ENCODE peak calls at places on chromosomes 6 and 20, in six cellular contexts. U, T, E, S, M and G are unnamed samples.

GRCh38 chr6:109117346-109118035 is 22.2 kb downstream of the CEP57L1 start:
- DNase-seq in U (no peak), T (no peak), E (no peak), S (no peak), M (no peak), G (no peak)

GRCh38 chr6:137277971-137278602 is 58.9 kb upstream of the IFNGR1 start:
- DNase-seq in U (peak), T (no peak), E (peak), S (peak), M (peak), G (peak)

GRCh38 chr20:24996449-24997195 is 4.1 kb upstream of the APMAP start:
- DNase-seq in U (peak), T (peak), E (no peak), S (no peak), M (no peak), G (no peak)

GRCh38 chr20:36975085-36975829 is 23.7 kb upstream of the SAMHD1 start:
- DNase-seq in U (no peak), T (no peak), E (no peak), S (no peak), M (no peak), G (no peak)

GRCh38 chr6:137341721-137342195 is 122.6 kb upstream of the IFNGR1 start:
- DNase-seq in U (peak), T (no peak), E (no peak), S (no peak), M (no peak), G (no peak)

GRCh38 chr6:143027058-143027457 is 33.6 kb upstream of the AIG1 start:
- DNase-seq in U (peak), T (peak), E (peak), S (peak), M (peak), G (peak)

GRCh38 chr6:134925800-134926199 is 24.1 kb downstream of the ALDH8A1 start:
- DNase-seq in U (no peak), T (no peak), E (peak), S (no peak), M (peak), G (no peak)

GRCh38 chr6:105941616-105942412 is 144.3 kb upstream of the PRDM1 start:
- DNase-seq in U (no peak), T (no peak), E (peak), S (no peak), M (no peak), G (no peak)

GRCh38 chr6:34855463-34855862 is 32.4 kb downstream of the TAF11 start:
- DNase-seq in U (no peak), T (no peak), E (no peak), S (no peak), M (no peak), G (no peak)

GRCh38 chr20:42063176-42063575 is 445.0 kb upstream of the CHD6 start:
- DNase-seq in U (no peak), T (no peak), E (no peak), S (no peak), M (no peak), G (no peak)

GRCh38 chr6:164151161-164151728 is 736.7 kb downstream of the QKI start:
- DNase-seq in U (no peak), T (no peak), E (no peak), S (no peak), M (no peak), G (peak)

GRCh38 chr6:160226118-160226541 is 32.5 kb downstream of the SLC22A2 start:
- DNase-seq in U (no peak), T (no peak), E (no peak), S (no peak), M (no peak), G (no peak)

GRCh38 chr20:33064572-33065287 is 11.0 kb downstream of the BPIFB3 start:
- DNase-seq in U (no peak), T (no peak), E (no peak), S (no peak), M (no peak), G (no peak)

GRCh38 chr20:7264137-7264536 is 496.7 kb downstream of the BMP2 start:
- DNase-seq in U (no peak), T (no peak), E (no peak), S (no peak), M (no peak), G (no peak)

GRCh38 chr6:4561078-4561435 is 215.1 kb upstream of the CDYL start:
- DNase-seq in U (no peak), T (no peak), E (no peak), S (no peak), M (no peak), G (no peak)

GRCh38 chr20:43988867-43989266 is 74.2 kb downstream of the TOX2 start:
- DNase-seq in U (no peak), T (no peak), E (peak), S (peak), M (no peak), G (no peak)

DNA sequence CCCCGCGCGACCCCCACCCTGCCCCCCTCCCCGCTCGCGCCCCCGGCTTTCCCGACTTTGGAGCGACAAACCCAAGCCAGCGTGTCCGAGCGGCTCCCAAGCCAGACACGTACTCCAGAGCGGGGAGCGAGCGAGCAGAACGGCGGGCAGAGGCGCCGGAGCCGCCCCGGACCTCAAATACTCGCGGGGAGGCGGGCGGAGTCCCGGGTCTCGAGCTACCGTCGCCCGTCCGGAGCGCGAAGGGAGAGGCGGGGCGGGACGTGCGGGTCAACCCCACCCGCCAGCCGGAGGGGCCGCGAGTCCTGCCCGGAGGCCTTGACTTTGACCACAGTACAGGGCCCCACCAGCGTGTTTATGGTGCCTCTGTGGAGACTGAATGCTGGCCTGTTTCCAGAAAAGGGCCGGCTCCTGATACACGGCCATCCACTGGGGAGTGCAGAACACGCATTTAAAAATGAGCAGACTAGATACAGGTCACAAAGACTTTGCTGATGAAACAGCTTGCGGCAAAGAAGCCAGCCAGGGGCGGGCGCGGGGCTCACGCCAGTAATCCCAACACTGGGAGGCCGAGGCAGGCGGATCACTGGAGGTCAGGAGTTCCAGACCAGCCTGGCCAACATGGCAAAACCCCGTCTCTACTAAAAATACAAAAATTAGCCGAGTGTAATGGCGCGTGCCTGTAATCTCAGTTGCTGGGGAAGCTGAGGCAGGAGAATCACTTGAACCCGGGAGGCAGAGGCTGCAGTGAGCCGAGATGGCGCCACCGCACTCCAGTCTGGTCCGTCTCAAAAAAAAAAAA is at the start of gene SERPINB6:
- DNase-seq in U (no peak), T (peak), E (peak), S (peak), M (peak), G (no peak)
- H3K4ac ChIP-seq in U (no peak), T (no peak), E (peak), S (peak), M (peak), G (no peak)

DNA sequence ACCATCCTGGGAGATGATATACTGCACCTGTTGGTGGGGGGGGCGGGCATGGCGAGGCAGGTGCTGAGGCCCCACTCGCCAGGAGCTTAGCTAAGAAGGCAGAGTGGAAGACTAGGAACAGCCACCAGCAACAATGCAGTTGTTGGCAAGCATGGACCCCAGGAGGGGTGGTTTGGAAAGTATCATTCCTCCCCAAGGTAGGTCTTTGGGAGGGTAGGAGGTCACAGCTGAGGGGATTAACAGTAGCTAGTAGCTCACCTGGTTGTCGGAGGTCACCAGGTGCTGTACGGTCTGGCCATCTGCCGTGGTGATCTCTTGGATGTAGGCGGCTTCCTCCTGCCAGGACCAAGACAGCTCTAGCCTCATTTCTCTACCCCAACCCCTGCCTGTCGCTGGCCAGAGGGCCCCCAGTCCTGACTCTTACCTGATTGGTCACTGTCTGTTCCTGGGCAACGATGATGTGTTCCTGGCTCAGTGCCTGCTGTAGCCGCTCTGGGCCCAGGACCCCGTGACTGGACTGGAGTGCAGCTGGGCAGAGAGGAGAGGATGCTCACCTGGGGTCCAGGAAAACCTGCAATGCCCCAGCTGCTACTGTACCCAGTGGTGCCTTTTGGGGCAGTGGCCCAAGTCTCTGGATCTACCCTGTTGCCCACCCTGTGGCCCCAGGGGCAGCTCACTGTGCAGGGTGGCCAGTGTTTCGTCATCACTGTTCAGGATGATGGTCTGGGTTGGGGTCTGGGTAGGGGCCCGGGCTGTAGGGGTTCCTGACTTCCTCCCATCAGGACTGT is 15.3 kb downstream of the PCIF1 start:
- DNase-seq in U (no peak), T (no peak), E (no peak), S (no peak), M (no peak), G (no peak)
- H3K14ac ChIP-seq in U (no peak), T (no peak), E (no peak), S (no peak), M (no peak), G (no peak)

GRCh38 chr20:62377064-62377461 is 9.8 kb upstream of the RPS21 start:
- DNase-seq in U (no peak), T (no peak), E (no peak), S (no peak), M (no peak), G (no peak)

GRCh38 chr20:62374431-62375152 is 7.5 kb upstream of the LAMA5 start:
- DNase-seq in U (no peak), T (no peak), E (peak), S (peak), M (no peak), G (no peak)

GRCh38 chr20:62378215-62378614 is 8.7 kb upstream of the RPS21 start:
- DNase-seq in U (peak), T (no peak), E (no peak), S (no peak), M (peak), G (no peak)

GRCh38 chr20:62376112-62377063 is 9.3 kb upstream of the LAMA5 start:
- DNase-seq in U (peak), T (peak), E (peak), S (peak), M (peak), G (peak)

GRCh38 chr20:62377615-62378085 is 9.3 kb upstream of the RPS21 start:
- DNase-seq in U (no peak), T (no peak), E (no peak), S (no peak), M (no peak), G (no peak)
- H3K4ac ChIP-seq in U (no peak), T (no peak), E (peak), S (peak), M (peak), G (no peak)

DNA sequence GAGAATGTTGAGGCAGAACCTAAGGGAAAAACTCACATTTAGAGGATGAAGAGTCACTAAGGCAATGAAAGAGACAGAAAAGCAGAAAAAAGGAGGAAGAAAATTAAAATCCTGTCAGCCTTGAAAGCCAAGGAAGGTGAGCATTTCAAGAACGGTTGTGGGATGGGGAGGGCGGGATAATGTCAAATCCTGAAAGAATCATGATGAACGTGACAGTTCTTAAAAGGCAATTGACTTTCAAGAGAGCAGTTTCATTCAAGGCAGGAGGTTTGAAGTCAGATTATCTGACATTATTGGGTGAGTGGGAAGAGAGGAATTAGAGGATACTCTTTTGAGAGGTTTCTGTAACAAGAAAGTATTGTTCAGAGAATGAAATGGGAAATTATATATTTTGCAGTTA is 284.5 kb downstream of the ADGRB3 start:
- DNase-seq in U (no peak), T (no peak), E (no peak), S (no peak), M (no peak), G (no peak)
- H3K14ac ChIP-seq in U (no peak), T (no peak), E (no peak), S (no peak), M (no peak), G (no peak)

GRCh38 chr6:166999845-167000253 is 652 bp downstream of the CEP43 start:
- DNase-seq in U (no peak), T (no peak), E (no peak), S (peak), M (no peak), G (no peak)
- H3K4ac ChIP-seq in U (no peak), T (no peak), E (peak), S (peak), M (peak), G (no peak)

DNA sequence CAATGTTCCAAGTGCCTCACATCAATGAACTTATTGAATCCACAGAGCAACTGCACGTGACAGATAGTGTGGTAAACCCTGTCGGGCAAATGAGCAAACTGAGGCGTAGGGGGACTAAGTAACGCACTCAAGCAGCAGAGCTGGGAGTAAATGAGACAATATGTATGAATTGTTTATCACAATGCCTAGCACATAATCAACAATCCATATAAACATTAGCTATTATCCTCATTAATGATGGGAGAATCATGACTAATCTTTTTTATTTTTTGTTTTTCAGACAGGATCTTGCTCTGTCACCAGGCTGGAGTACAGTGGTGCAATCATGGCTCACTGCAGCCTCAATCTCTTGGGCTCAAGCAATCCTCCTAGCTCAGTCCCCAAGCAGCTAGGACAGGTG is 43.9 kb upstream of the B4GALT5 start:
- DNase-seq in U (no peak), T (no peak), E (no peak), S (no peak), M (no peak), G (no peak)
- H3K14ac ChIP-seq in U (no peak), T (no peak), E (no peak), S (no peak), M (no peak), G (no peak)

DNA sequence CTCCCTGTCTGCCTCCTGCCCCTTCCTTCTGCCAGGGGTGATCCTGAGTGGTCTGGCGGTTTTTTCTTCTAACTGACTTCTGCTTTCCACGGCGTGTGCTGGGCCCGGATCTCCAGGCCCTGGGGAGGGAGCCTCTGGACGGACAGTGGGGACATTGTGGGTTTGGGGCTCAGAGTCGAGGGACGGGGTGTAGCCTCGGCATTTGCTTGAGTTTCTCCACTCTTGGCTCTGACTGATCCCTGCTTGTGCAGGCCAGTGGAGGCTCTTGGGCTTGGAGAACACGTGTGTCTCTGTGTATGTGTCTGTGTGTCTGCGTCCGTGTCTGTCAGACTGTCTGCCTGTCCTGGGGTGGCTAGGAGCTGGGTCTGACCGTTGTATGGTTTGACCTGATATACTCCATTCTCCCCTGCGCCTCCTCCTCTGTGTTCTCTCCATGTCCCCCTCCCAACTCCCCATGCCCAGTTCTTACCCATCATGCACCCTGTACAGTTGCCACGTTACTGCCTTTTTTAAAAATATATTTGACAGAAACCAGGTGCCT is 10.2 kb downstream of the SLC29A1 start:
- DNase-seq in U (no peak), T (no peak), E (no peak), S (no peak), M (no peak), G (no peak)
- H3K4ac ChIP-seq in U (no peak), T (no peak), E (no peak), S (no peak), M (peak), G (no peak)

GRCh38 chr6:39108041-39108839 is 6.7 kb downstream of the SAYSD1 start:
- DNase-seq in U (no peak), T (no peak), E (no peak), S (no peak), M (no peak), G (no peak)
- H3K14ac ChIP-seq in U (no peak), T (no peak), E (no peak), S (no peak), M (no peak), G (no peak)